ENCODE peak calls at places on chromosomes 2 and 18, in seven cellular contexts. V is dorsolateral prefrontal cortex, R is nephron progenitor cell, S is astrocyte of the cerebellum, K is fibroblast of pulmonary artery, U is mucosa of descending colon, N is RWPE2. H is an unnamed sample.

GRCh38 chr2:190935054-190935453 is 54.4 kb downstream of the GLS start:
- DNase-seq in V (no peak), R (no peak), S (no peak), K (no peak), U (no peak), N (no peak), H (no peak)

GRCh38 chr2:171485116-171485515 is 37.2 kb upstream of the CYBRD1 start:
- DNase-seq in V (no peak), R (no peak), S (no peak), K (no peak), U (no peak), N (no peak), H (no peak)

GRCh38 chr2:17851731-17852585 is 26.5 kb upstream of the KCNS3 start:
- DNase-seq in V (peak; percentile 68), R (peak; percentile 63), S (peak; percentile 63), K (peak; percentile 71), U (no peak), N (no peak), H (no peak)

GRCh38 chr2:138086556-138086955 is 122.3 kb downstream of the HNMT start:
- DNase-seq in V (peak; percentile 48), R (no peak), S (no peak), K (peak; percentile 42), U (no peak), N (no peak), H (no peak)

GRCh38 chr2:108182489-108182888 is 57.3 kb upstream of the SULT1C3 start:
- DNase-seq in V (no peak), R (peak; percentile 43), S (no peak), K (no peak), U (no peak), N (no peak), H (no peak)

GRCh38 chr2:139773720-139774277 is 993.6 kb upstream of the NXPH2 start:
- DNase-seq in V (no peak), R (no peak), S (no peak), K (no peak), U (no peak), N (no peak), H (no peak)

GRCh38 chr2:188285774-188286173 is 5.9 kb upstream of the GULP1 start:
- DNase-seq in V (no peak), R (no peak), S (no peak), K (no peak), U (no peak), N (no peak), H (no peak)

GRCh38 chr2:219645631-219646527 is 18.4 kb downstream of the SLC4A3 start:
- DNase-seq in V (no peak), R (no peak), S (peak; percentile 71), K (peak; percentile 79), U (no peak), N (no peak), H (no peak)

GRCh38 chr2:238024986-238025385 is 35.8 kb upstream of the SCLY start:
- DNase-seq in V (no peak), R (no peak), S (no peak), K (peak; percentile 30), U (no peak), N (no peak), H (no peak)

GRCh38 chr2:170512271-170512670 is 202.9 kb upstream of the SP5 start:
- DNase-seq in V (peak; percentile 68), R (no peak), S (no peak), K (no peak), U (no peak), N (no peak), H (no peak)

GRCh38 chr2:127901339-127902072 is 15.8 kb upstream of the AMMECR1L start:
- DNase-seq in V (peak; percentile 48), R (no peak), S (peak; percentile 52), K (peak; percentile 48), U (no peak), N (no peak), H (no peak)

GRCh38 chr2:181374741-181375675 is 82.2 kb upstream of the ITGA4 start:
- DNase-seq in V (no peak), R (no peak), S (peak; percentile 27), K (no peak), U (no peak), N (no peak), H (no peak)

GRCh38 chr2:19607400-19607799 is 249.0 kb upstream of the OSR1 start:
- DNase-seq in V (no peak), R (no peak), S (no peak), K (peak; percentile 29), U (no peak), N (no peak), H (no peak)

GRCh38 chr2:224166661-224167060 is 127.6 kb upstream of the SERPINE2 start:
- DNase-seq in V (no peak), R (no peak), S (no peak), K (no peak), U (no peak), N (no peak), H (no peak)

GRCh38 chr2:57399061-57399460 is 647.5 kb upstream of the VRK2 start:
- DNase-seq in V (no peak), R (no peak), S (no peak), K (no peak), U (no peak), N (no peak), H (no peak)

GRCh38 chr2:232263295-232263694 is 115.3 kb upstream of the ALPP start:
- DNase-seq in V (no peak), R (no peak), S (no peak), K (no peak), U (no peak), N (no peak), H (no peak)

GRCh38 chr2:105328281-105329196 is 996 bp downstream of the TGFBRAP1 start:
- DNase-seq in V (peak; percentile 34), R (no peak), S (no peak), K (peak; percentile 31), U (no peak), N (no peak), H (no peak)

GRCh38 chr18:32777049-32777448 is 4.2 kb upstream of the KLHL14 start:
- DNase-seq in V (no peak), R (no peak), S (no peak), K (no peak), U (no peak), N (no peak), H (no peak)

GRCh38 chr2:170461875-170462274 is 253.3 kb upstream of the SP5 start:
- DNase-seq in V (no peak), R (no peak), S (no peak), K (no peak), U (no peak), N (no peak), H (no peak)

GRCh38 chr2:68396093-68396492 is 31.0 kb downstream of the PLEK start:
- DNase-seq in V (no peak), R (no peak), S (no peak), K (no peak), U (no peak), N (no peak), H (no peak)

GRCh38 chr2:20040489-20041172 is 10.8 kb downstream of the LAPTM4A start:
- DNase-seq in V (no peak), R (no peak), S (no peak), K (peak; percentile 23), U (no peak), N (no peak), H (no peak)

GRCh38 chr18:75455249-75456183 is 28.0 kb upstream of the SMIM21 start:
- DNase-seq in V (no peak), R (peak; percentile 77), S (no peak), K (peak; percentile 23), U (no peak), N (no peak), H (no peak)

GRCh38 chr2:45570671-45571334 is 40.3 kb downstream of the SRBD1 start:
- DNase-seq in V (no peak), R (no peak), S (no peak), K (peak; percentile 49), U (no peak), N (no peak), H (no peak)

GRCh38 chr2:192087398-192087958 is 107.3 kb downstream of the TMEFF2 start:
- DNase-seq in V (no peak), R (no peak), S (peak; percentile 57), K (no peak), U (no peak), N (no peak), H (no peak)

DNA sequence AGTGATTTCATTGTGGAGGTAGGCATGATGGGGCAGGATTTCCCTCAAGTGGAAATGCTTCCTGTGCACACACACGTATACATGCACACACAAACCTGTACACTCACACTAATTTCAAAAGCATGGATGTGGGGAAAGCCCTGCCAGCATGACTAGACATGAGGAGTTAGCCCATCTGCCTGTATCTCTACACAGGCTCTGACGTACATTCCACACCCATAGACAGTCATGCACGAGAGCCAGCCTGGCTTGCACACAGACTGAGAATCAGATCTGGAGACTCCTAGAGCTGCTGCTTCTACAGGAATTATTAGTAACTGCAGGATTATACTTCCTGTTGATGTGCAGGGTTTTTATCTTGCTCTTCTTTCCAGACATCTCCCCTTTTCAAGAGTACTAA is 27.3 kb upstream of the NFU1 start:
- DNase-seq in V (peak; percentile 44), R (no peak), S (no peak), K (peak; percentile 82), U (no peak), N (peak; percentile 75), H (no peak)
- TF ChIP-seq CTCF in V (no peak), R (no peak), S (no peak), K (no peak), U (no peak), N (no peak), H (no peak)

GRCh38 chr18:26930630-26931029 is 65.1 kb upstream of the AQP4 start:
- DNase-seq in V (no peak), R (no peak), S (no peak), K (no peak), U (no peak), N (no peak), H (no peak)
- TF ChIP-seq CTCF in V (no peak), R (no peak), S (no peak), K (no peak), U (no peak), N (no peak), H (no peak)

GRCh38 chr2:148640767-148641166 is 3.8 kb upstream of the EPC2 start:
- DNase-seq in V (peak; percentile 39), R (no peak), S (no peak), K (peak; percentile 56), U (no peak), N (no peak), H (no peak)
- TF ChIP-seq CTCF in V (peak; percentile 42), R (no peak), S (no peak), K (peak; percentile 37), U (no peak), N (peak; percentile 33), H (peak; percentile 43)

DNA sequence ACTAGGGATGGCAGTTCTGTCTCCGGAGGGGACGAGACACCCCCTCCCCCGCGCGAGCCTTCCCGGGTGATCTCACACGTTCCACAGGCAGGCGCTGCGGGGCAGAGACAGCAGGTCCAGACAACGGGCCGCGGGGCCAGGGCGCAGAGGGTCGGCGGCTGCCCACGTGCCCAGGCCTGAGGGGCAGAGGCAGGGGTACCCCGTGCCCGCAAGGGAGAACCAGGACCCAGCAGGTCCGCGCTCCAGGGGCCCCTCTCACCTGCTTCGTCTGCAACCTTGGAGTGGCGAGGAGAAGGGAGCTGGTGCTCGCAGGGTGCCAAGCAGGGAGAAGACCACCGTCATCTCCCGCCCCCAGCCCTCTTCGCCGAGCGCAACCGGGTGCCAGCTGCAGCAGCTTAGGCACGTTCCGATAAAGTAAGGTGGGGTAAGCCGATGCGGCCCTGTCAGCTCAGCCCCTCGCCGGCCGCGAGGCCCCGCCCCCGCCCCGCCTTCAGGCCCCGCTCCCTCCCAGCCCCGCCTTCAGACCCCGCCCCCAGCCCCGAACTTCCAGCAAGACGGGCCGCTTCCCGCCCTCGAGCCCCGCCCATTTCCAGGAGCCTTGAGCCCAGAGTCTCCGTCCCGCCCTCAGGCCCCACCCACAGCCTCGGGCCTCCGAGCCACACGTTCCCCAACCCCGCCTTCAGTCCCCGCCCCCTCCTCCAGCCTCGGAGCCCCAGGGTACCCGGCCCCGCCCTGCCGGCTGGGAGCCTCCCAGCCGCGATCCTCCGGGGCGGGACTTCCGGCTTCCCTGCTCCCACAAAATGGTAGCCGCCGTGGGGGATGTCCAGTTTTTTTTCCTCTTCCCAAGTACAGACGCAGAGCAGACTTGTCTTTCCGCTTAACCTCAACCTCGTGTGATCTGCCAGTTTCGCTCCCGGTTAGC is at the start of gene GPR155:
- DNase-seq in V (peak; percentile 97), R (peak; percentile 100), S (peak; percentile 97), K (peak; percentile 99), U (peak; percentile 100), N (peak; percentile 100), H (peak; percentile 97)
- TF ChIP-seq CTCF in V (no peak), R (no peak), S (peak; percentile 5), K (no peak), U (no peak), N (peak; percentile 12), H (no peak)

H was measured in chondrocyte.